ENCODE peak calls at places on chromosomes 5 and 9, in nine cellular contexts. J is activated CD8-positive, alpha-beta T cell treated with anti-CD3 and anti-CD28 coated beads for 36 hours; A is suprapubic skin; K is nephron progenitor cell; W is cardiac muscle cell; T is transverse colon; B is A549; F is RWPE1; Y is progenitor cell of endocrine pancreas. R is an unnamed sample.

GRCh38 chr5:56350030-56350594 is 117.0 kb upstream of the ANKRD55 start:
- DNase-seq in J (no peak), A (no peak), K (no peak), W (no peak), T (no peak), B (no peak), F (no peak), Y (no peak), R (no peak)

GRCh38 chr5:26553079-26553478 is 485.3 kb downstream of the CDH9 start:
- DNase-seq in J (no peak), A (no peak), K (no peak), W (no peak), T (no peak), B (no peak), F (peak; percentile 44), Y (no peak), R (no peak)

GRCh38 chr5:39427225-39427624 is 2.4 kb upstream of the DAB2 start:
- DNase-seq in J (no peak), A (no peak), K (no peak), W (no peak), T (no peak), B (no peak), F (no peak), Y (no peak), R (no peak)

GRCh38 chr5:137627293-137627692 is 108.6 kb downstream of the KLHL3 start:
- DNase-seq in J (no peak), A (no peak), K (no peak), W (no peak), T (no peak), B (no peak), F (peak; percentile 39), Y (no peak), R (no peak)

GRCh38 chr5:61098251-61098650 is 64.0 kb downstream of the SMIM15 start:
- DNase-seq in J (no peak), A (no peak), K (no peak), W (peak; percentile 2), T (no peak), B (no peak), F (no peak), Y (no peak), R (no peak)

GRCh38 chr5:52638732-52639131 is 149.0 kb upstream of the ITGA1 start:
- DNase-seq in J (no peak), A (no peak), K (no peak), W (no peak), T (no peak), B (no peak), F (no peak), Y (no peak), R (no peak)

GRCh38 chr9:93080406-93080805 is 15.6 kb upstream of the CARD19 start:
- DNase-seq in J (peak; percentile 0), A (peak; percentile 32), K (no peak), W (no peak), T (no peak), B (no peak), F (no peak), Y (no peak), R (no peak)

GRCh38 chr5:127957183-127957582 is 126.4 kb upstream of the SLC12A2 start:
- DNase-seq in J (no peak), A (no peak), K (no peak), W (no peak), T (peak; percentile 52), B (peak; percentile 47), F (peak; percentile 54), Y (no peak), R (no peak)

GRCh38 chr9:125649826-125650225 is 57.2 kb downstream of the MAPKAP1 start:
- DNase-seq in J (no peak), A (no peak), K (no peak), W (no peak), T (no peak), B (no peak), F (peak; percentile 19), Y (no peak), R (no peak)

GRCh38 chr9:110700953-110701352 is 32.4 kb downstream of the MUSK start:
- DNase-seq in J (no peak), A (no peak), K (no peak), W (no peak), T (no peak), B (no peak), F (peak; percentile 42), Y (no peak), R (no peak)

GRCh38 chr9:136111190-136111589 is 7.5 kb downstream of the TMEM250 start:
- DNase-seq in J (no peak), A (no peak), K (no peak), W (no peak), T (no peak), B (no peak), F (no peak), Y (no peak), R (no peak)

GRCh38 chr9:136108648-136109266 is 9.9 kb downstream of the TMEM250 start:
- DNase-seq in J (no peak), A (no peak), K (no peak), W (no peak), T (no peak), B (no peak), F (no peak), Y (no peak), R (no peak)

GRCh38 chr9:136109351-136110081 is 9.2 kb downstream of the TMEM250 start:
- DNase-seq in J (peak; percentile 96), A (peak; percentile 94), K (peak; percentile 75), W (peak; percentile 82), T (peak; percentile 96), B (peak; percentile 83), F (peak; percentile 95), Y (peak; percentile 57), R (peak; percentile 93)

GRCh38 chr9:136111910-136112309 is 6.8 kb downstream of the TMEM250 start:
- DNase-seq in J (no peak), A (no peak), K (no peak), W (no peak), T (no peak), B (no peak), F (no peak), Y (no peak), R (no peak)

DNA sequence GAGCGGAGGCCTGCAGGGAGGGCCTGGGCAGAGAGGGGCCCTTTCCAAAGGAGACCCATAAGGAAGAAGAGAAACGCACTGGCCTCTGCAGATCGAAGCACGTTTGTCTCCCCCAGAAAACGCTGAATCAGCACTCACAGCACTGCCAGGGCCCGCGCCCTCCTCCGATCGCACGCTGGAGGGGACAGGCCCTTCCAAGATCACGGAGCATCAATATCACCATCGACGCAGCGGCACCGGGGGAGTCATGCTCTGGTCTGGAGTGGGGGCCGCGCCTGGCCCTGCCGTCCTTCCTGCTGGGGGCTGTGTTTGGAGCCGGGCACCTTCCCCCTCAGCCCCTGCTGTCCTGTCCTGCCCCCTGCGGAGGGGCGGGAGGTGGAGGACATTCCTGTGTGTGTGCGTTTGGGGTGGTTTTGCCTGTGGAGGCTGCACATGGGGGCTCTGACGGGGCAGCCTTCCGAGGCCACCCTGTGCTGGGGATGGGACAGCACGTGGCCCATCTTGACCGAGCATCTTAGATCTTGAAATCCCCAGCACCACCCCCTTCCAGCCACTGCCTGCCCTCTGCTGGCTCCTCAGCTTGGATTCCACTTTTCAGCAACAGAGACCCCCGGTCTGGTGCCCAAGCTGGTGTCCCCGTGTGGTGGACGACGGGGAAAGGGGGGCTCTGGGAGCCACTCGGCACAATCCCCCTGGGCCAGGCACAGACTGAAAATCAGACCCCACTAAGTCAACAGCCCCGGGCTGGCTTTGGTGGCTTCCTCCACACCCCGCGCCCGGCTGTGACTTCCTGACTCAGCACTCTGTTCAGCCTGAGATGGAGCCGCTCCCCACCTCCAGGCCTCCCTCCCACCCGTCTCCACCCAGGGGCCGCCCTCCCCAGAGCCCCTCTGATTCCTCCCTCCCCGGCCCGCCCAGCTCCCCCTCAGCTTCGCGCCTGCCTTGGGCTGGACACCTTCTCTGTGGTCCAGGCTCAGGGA is 8.3 kb downstream of the TMEM250 start:
- DNase-seq in J (peak; percentile 70), A (no peak), K (no peak), W (no peak), T (no peak), B (no peak), F (no peak), Y (no peak), R (no peak)
- TF ChIP-seq CTCF in J (no peak), A (no peak), K (no peak), W (peak; percentile 37), T (no peak), B (no peak), F (no peak), Y (no peak), R (peak; percentile 23)

GRCh38 chr5:1538741-1539392 is 15.1 kb upstream of the LPCAT1 start:
- DNase-seq in J (no peak), A (peak; percentile 47), K (no peak), W (no peak), T (no peak), B (no peak), F (no peak), Y (no peak), R (no peak)

GRCh38 chr5:1542011-1542410 is 18.3 kb upstream of the LPCAT1 start:
- DNase-seq in J (no peak), A (no peak), K (no peak), W (no peak), T (no peak), B (no peak), F (no peak), Y (no peak), R (no peak)

GRCh38 chr5:1541662-1542008 is 17.9 kb upstream of the LPCAT1 start:
- DNase-seq in J (no peak), A (no peak), K (no peak), W (no peak), T (no peak), B (no peak), F (no peak), Y (no peak), R (no peak)

GRCh38 chr5:1540831-1541661 is 17.3 kb upstream of the LPCAT1 start:
- DNase-seq in J (no peak), A (peak; percentile 48), K (no peak), W (no peak), T (no peak), B (no peak), F (no peak), Y (no peak), R (no peak)

DNA sequence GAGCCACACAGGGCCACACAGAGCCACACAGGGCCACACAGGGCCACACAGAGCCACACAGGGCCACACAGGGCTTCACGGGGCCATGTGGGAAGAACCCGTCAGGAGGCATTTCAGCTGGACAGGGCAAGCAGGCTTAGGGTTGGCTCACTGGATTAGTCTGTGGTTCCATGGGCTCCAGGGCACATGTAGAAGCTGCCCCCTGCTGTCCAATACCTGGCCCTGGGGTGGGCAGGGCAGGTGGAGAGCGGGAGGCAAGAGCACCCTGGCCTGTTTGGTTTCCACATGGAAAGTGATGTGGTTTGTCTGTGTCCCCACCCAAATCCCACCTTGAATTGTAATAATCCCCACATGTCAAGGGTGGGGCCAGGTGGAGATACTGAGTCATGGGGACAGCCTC is 16.4 kb upstream of the LPCAT1 start:
- DNase-seq in J (no peak), A (no peak), K (no peak), W (no peak), T (no peak), B (no peak), F (no peak), Y (no peak), R (no peak)
- TF ChIP-seq CTCF in J (no peak), A (no peak), K (no peak), W (no peak), T (no peak), B (no peak), F (no peak), Y (no peak), R (no peak)

GRCh38 chr5:172142709-172143215 is 45.3 kb downstream of the STK10 start:
- DNase-seq in J (no peak), A (no peak), K (no peak), W (no peak), T (no peak), B (no peak), F (no peak), Y (no peak), R (no peak)
- TF ChIP-seq CTCF in J (no peak), A (no peak), K (no peak), W (no peak), T (no peak), B (no peak), F (no peak), Y (no peak), R (no peak)

GRCh38 chr5:96776606-96777005 is 31.1 kb downstream of the ERAP1 start:
- DNase-seq in J (no peak), A (no peak), K (no peak), W (no peak), T (no peak), B (no peak), F (no peak), Y (no peak), R (no peak)
- TF ChIP-seq CTCF in J (no peak), A (no peak), K (no peak), W (no peak), T (no peak), B (no peak), F (no peak), Y (no peak), R (no peak)

R was measured in GM20000.